ENCODE peak calls at places on chromosomes 2 and 18, in seven cellular contexts. U is GM12891, H is SK-N-SH, N is K562, B is HepG2, S is GM12878, A is H1. Z is an unnamed sample.

GRCh38 chr2:130251520-130251864 is 53.3 kb upstream of the TUBA3E start:
- DNase-seq in B (no peak), H (peak), N (no peak), A (no peak), S (no peak), U (no peak), Z (no peak)

GRCh38 chr2:144660518-144661316 is 140.8 kb upstream of the ZEB2 start:
- DNase-seq in N (no peak), B (no peak), H (no peak), U (no peak), S (no peak), A (no peak), Z (no peak)

GRCh38 chr2:239154971-239155805 is 245.6 kb downstream of the HDAC4 start:
- DNase-seq in H (no peak), N (no peak), S (no peak), U (no peak), B (no peak), A (no peak), Z (no peak)

GRCh38 chr2:153235516-153235915 is 243.0 kb downstream of the RPRM start:
- DNase-seq in A (no peak), S (peak), U (no peak), B (no peak), N (no peak), H (no peak), Z (no peak)

GRCh38 chr2:119464977-119465376 is 33.3 kb downstream of the TMEM37 start:
- DNase-seq in H (no peak), N (peak), B (no peak), S (no peak), A (no peak), U (no peak), Z (no peak)

GRCh38 chr2:118699816-118700215 is 147.6 kb downstream of the EN1 start:
- DNase-seq in N (no peak), B (no peak), A (no peak), U (no peak), H (no peak), S (no peak), Z (no peak)

GRCh38 chr2:208047840-208048239 is 22.5 kb upstream of the PLEKHM3 start:
- DNase-seq in B (no peak), H (no peak), S (no peak), U (no peak), A (no peak), N (no peak), Z (no peak)

GRCh38 chr2:3712841-3713503 is 9.6 kb downstream of the DCDC2C start:
- DNase-seq in H (no peak), S (no peak), A (no peak), N (no peak), B (no peak), U (no peak), Z (no peak)

GRCh38 chr2:45578056-45578843 is 32.8 kb downstream of the SRBD1 start:
- DNase-seq in H (peak), S (no peak), B (peak), U (no peak), N (peak), A (no peak), Z (no peak)

GRCh38 chr2:118677546-118677945 is 169.9 kb downstream of the EN1 start:
- DNase-seq in A (no peak), H (no peak), U (no peak), B (no peak), N (no peak), S (no peak), Z (no peak)

GRCh38 chr2:172925600-172925999 is 150.0 kb upstream of the MAP3K20 start:
- DNase-seq in U (no peak), N (no peak), B (no peak), S (no peak), H (no peak), A (no peak), Z (no peak)

GRCh38 chr2:217510790-217511291 is 492.0 kb downstream of the TNS1 start:
- DNase-seq in A (peak), U (peak), S (peak), B (peak), N (peak), H (peak), Z (peak)

GRCh38 chr2:36672199-36672598 is 24.3 kb upstream of the VIT start:
- DNase-seq in S (no peak), U (no peak), H (no peak), B (peak), A (no peak), N (no peak), Z (no peak)

GRCh38 chr2:98468621-98469236 is 24.1 kb downstream of the INPP4A start:
- DNase-seq in U (no peak), A (no peak), S (peak), N (no peak), H (no peak), B (no peak), Z (no peak)

GRCh38 chr2:34910018-34910417 is 1310.9 kb upstream of the FAM98A start:
- DNase-seq in S (no peak), N (no peak), U (no peak), H (no peak), B (no peak), A (no peak), Z (no peak)

GRCh38 chr2:231709981-231710750 is 1.8 kb downstream of the PTMA start:
- DNase-seq in U (peak), N (peak), S (peak), B (peak), A (peak), H (peak), Z (peak)

GRCh38 chr2:70553584-70554337 is at the start of gene TGFA:
- DNase-seq in N (peak), A (peak), B (peak), S (no peak), U (peak), H (peak), Z (peak)

GRCh38 chr2:226898121-226898520 is 62.3 kb downstream of the RHBDD1 start:
- DNase-seq in U (no peak), A (no peak), H (no peak), B (no peak), N (no peak), S (no peak), Z (no peak)

GRCh38 chr2:26298638-26299393 is 47.1 kb upstream of the SELENOI start:
- DNase-seq in S (peak), U (no peak), B (peak), N (no peak), H (no peak), A (peak), Z (no peak)

GRCh38 chr18:12460874-12461273 is 53.1 kb downstream of the PRELID3A start:
- DNase-seq in H (peak), S (no peak), B (peak), N (no peak), A (no peak), U (no peak), Z (no peak)

GRCh38 chr2:160703648-160704585 is 210.3 kb upstream of the RBMS1 start:
- DNase-seq in B (no peak), A (no peak), N (no peak), U (no peak), S (peak), H (no peak), Z (no peak)

GRCh38 chr2:100818003-100818605 is 1.8 kb upstream of the NPAS2 start:
- DNase-seq in N (no peak), U (no peak), H (no peak), A (no peak), S (no peak), B (no peak), Z (no peak)

GRCh38 chr2:177148477-177149154 is 64.0 kb upstream of the HNRNPA3 start:
- DNase-seq in N (peak), B (peak), U (peak), S (peak), A (peak), H (peak), Z (no peak)

GRCh38 chr2:217622205-217622621 is 380.6 kb downstream of the TNS1 start:
- DNase-seq in H (peak), A (no peak), B (peak), U (no peak), S (no peak), N (no peak), Z (no peak)

GRCh38 chr2:127080226-127080940 is 26.6 kb downstream of the BIN1 start:
- DNase-seq in A (no peak), B (peak), U (no peak), H (no peak), N (peak), S (no peak), Z (no peak)

GRCh38 chr2:172021074-172021931 is 21.6 kb downstream of the METAP1D start:
- DNase-seq in B (peak), S (no peak), H (no peak), U (no peak), A (no peak), N (peak), Z (no peak)

GRCh38 chr18:26840965-26841364 is 24.5 kb downstream of the AQP4 start:
- DNase-seq in S (no peak), N (no peak), U (no peak), A (no peak), H (no peak), B (peak), Z (no peak)

GRCh38 chr2:54208364-54209240 is 47.4 kb downstream of the TSPYL6 start:
- DNase-seq in U (no peak), B (peak), S (no peak), H (peak), N (no peak), A (no peak), Z (no peak)

GRCh38 chr18:46037512-46038305 is 34.4 kb downstream of the PSTPIP2 start:
- DNase-seq in H (no peak), N (no peak), A (no peak), B (peak), U (no peak), S (no peak), Z (no peak)

GRCh38 chr18:74351354-74351753 is 35.7 kb downstream of the C18orf63 start:
- DNase-seq in B (no peak), A (no peak), N (no peak), U (no peak), H (no peak), S (no peak), Z (no peak)

GRCh38 chr2:218323526-218324472 is 31.5 kb upstream of the TMBIM1 start:
- DNase-seq in B (peak), A (peak), U (no peak), H (no peak), S (no peak), N (no peak), Z (no peak)

GRCh38 chr2:190530211-190530639 is 4.3 kb downstream of the NEMP2 start:
- DNase-seq in B (peak), S (no peak), N (no peak), H (no peak), A (no peak), U (no peak), Z (no peak)

GRCh38 chr2:239716536-239717318 is 308.4 kb downstream of the NDUFA10 start:
- DNase-seq in U (no peak), A (no peak), B (no peak), H (peak), N (no peak), S (no peak), Z (no peak)

GRCh38 chr2:7910752-7911151 is 771.1 kb upstream of the ID2 start:
- DNase-seq in A (no peak), N (no peak), S (no peak), U (no peak), H (no peak), B (no peak), Z (no peak)

GRCh38 chr2:7902251-7902765 is 779.5 kb upstream of the ID2 start:
- DNase-seq in A (no peak), B (no peak), S (no peak), H (no peak), U (no peak), N (no peak), Z (no peak)

GRCh38 chr2:7904319-7904718 is 777.5 kb upstream of the ID2 start:
- DNase-seq in N (no peak), B (no peak), U (no peak), S (no peak), H (no peak), A (no peak), Z (no peak)

GRCh38 chr2:7907041-7907440 is 774.8 kb upstream of the ID2 start:
- DNase-seq in S (no peak), H (no peak), N (no peak), A (no peak), B (no peak), U (no peak), Z (no peak)

GRCh38 chr2:7905756-7906155 is 776.1 kb upstream of the ID2 start:
- DNase-seq in A (no peak), U (no peak), H (no peak), S (no peak), B (no peak), N (no peak), Z (no peak)
- TF ChIP-seq TAF1 in A (no peak), U (no peak), H (no peak), S (no peak), B (no peak), N (no peak), Z (no peak)

GRCh38 chr18:77000527-77000926 is 132.1 kb downstream of the MBP start:
- DNase-seq in N (peak), S (no peak), H (peak), B (no peak), U (peak), A (peak), Z (no peak)
- TF ChIP-seq POLR2AphosphoS5 in N (no peak), S (no peak), H (no peak), B (no peak), U (no peak), A (no peak), Z (no peak)

GRCh38 chr18:8253943-8254342 is 355.3 kb upstream of the RAB12 start:
- DNase-seq in U (no peak), H (peak), B (no peak), N (no peak), A (no peak), S (no peak), Z (no peak)
- TF ChIP-seq TAF1 in U (no peak), H (no peak), B (no peak), N (no peak), A (no peak), S (no peak), Z (no peak)

DNA sequence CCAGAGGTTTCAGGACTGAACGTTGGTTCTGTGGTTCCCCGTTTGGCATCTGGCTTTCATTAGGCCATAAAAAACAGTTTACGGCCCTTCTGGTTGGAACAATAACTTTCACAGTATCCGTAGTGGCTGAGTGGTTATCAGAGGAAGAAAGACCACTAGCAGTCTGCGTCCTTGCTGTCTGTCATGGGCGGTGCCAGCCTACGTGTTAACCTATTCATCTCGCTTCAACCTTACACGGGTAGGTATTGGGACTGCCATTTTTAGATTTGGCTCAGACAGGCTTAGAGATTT is 42.6 kb upstream of the ROCK2 start:
- DNase-seq in N (no peak), H (peak), A (no peak), U (no peak), B (no peak), S (no peak), Z (no peak)
- TF ChIP-seq POLR2AphosphoS5 in N (no peak), H (no peak), A (no peak), U (no peak), B (no peak), S (no peak), Z (no peak)

GRCh38 chr2:9702604-9703084 is 71.8 kb upstream of the YWHAQ start:
- DNase-seq in U (no peak), N (no peak), S (no peak), A (no peak), B (no peak), H (no peak), Z (no peak)

GRCh38 chr2:9707008-9707407 is 76.2 kb upstream of the YWHAQ start:
- DNase-seq in U (no peak), H (no peak), N (no peak), S (no peak), B (peak), A (no peak), Z (no peak)

GRCh38 chr2:9704600-9704999 is 73.8 kb upstream of the YWHAQ start:
- DNase-seq in A (no peak), B (no peak), S (no peak), N (no peak), U (no peak), H (no peak), Z (no peak)

GRCh38 chr2:9703085-9703641 is 72.4 kb upstream of the YWHAQ start:
- DNase-seq in U (no peak), B (peak), S (no peak), N (no peak), H (no peak), A (no peak), Z (no peak)

GRCh38 chr2:9703701-9704221 is 73.0 kb upstream of the YWHAQ start:
- DNase-seq in A (no peak), N (peak), H (no peak), S (no peak), U (no peak), B (peak), Z (no peak)
- TF ChIP-seq TAF1 in A (no peak), N (no peak), H (no peak), S (no peak), U (no peak), B (no peak), Z (no peak)

GRCh38 chr2:225236769-225237323 is 162.7 kb upstream of the NYAP2 start:
- DNase-seq in S (no peak), H (no peak), B (no peak), N (no peak), U (no peak), A (no peak), Z (no peak)
- TF ChIP-seq POLR2AphosphoS5 in S (no peak), H (no peak), B (no peak), N (no peak), U (no peak), A (no peak), Z (no peak)

GRCh38 chr2:74648009-74648443 is at the start of gene M1AP:
- DNase-seq in N (no peak), H (no peak), B (no peak), A (peak), U (no peak), S (no peak), Z (no peak)
- TF ChIP-seq TAF1 in N (no peak), H (no peak), B (no peak), A (peak), U (no peak), S (no peak), Z (no peak)

Z was measured in GM12892.